ENCODE peak calls at places on chromosomes 3 and 15, in four cellular contexts. M is heart right ventricle, V is DND-41, W is upper lobe of right lung. D is an unnamed sample.

GRCh38 chr3:99875925-99876781 is 58.5 kb downstream of the CMSS1 start:
- DNase-seq in M (peak; percentile 86), V (no peak), W (peak; percentile 91), D (peak; percentile 97)

GRCh38 chr3:172135185-172135584 is 95.8 kb downstream of the FNDC3B start:
- DNase-seq in M (no peak), V (no peak), W (no peak), D (no peak)

GRCh38 chr3:43629254-43629653 is 7.4 kb upstream of the ANO10 start:
- DNase-seq in M (no peak), V (no peak), W (no peak), D (no peak)

GRCh38 chr3:11136116-11136515 is 18.2 kb upstream of the HRH1 start:
- DNase-seq in M (no peak), V (no peak), W (no peak), D (no peak)

GRCh38 chr15:73859236-73859635 is 14.1 kb upstream of the TBC1D21 start:
- DNase-seq in M (no peak), V (no peak), W (no peak), D (no peak)

GRCh38 chr3:120449701-120450216 is 1.0 kb downstream of the FSTL1 start:
- DNase-seq in M (no peak), V (no peak), W (no peak), D (no peak)

GRCh38 chr15:48996276-48996675 is 32.6 kb upstream of the SHC4 start:
- DNase-seq in M (no peak), V (no peak), W (no peak), D (no peak)

GRCh38 chr3:195583831-195584542 is at the start of gene APOD:
- DNase-seq in M (peak; percentile 57), V (peak; percentile 12), W (no peak), D (peak; percentile 41)

GRCh38 chr3:29925150-29925549 is 644.3 kb downstream of the RBMS3 start:
- DNase-seq in M (no peak), V (no peak), W (no peak), D (no peak)

GRCh38 chr3:120469440-120470415 is 18.9 kb upstream of the FSTL1 start:
- DNase-seq in M (peak; percentile 18), V (no peak), W (no peak), D (no peak)

GRCh38 chr3:46186856-46187700 is 21.0 kb downstream of the CCR1 start:
- DNase-seq in M (no peak), V (peak; percentile 46), W (no peak), D (no peak)

GRCh38 chr15:52668133-52668532 is 11.1 kb downstream of the ATOSA start:
- DNase-seq in M (no peak), V (no peak), W (no peak), D (no peak)

GRCh38 chr3:113643583-113643982 is 52.9 kb downstream of the USF3 start:
- DNase-seq in M (no peak), V (no peak), W (no peak), D (no peak)

GRCh38 chr3:7504886-7505775 is 644.2 kb downstream of the GRM7 start:
- DNase-seq in M (peak; percentile 15), V (no peak), W (no peak), D (no peak)

GRCh38 chr3:43892535-43892934 is 201.8 kb downstream of the ABHD5 start:
- DNase-seq in M (no peak), V (no peak), W (peak; percentile 4), D (no peak)

GRCh38 chr3:177229791-177230190 is 32.5 kb upstream of the TBL1XR1 start:
- DNase-seq in M (no peak), V (no peak), W (no peak), D (no peak)

GRCh38 chr3:129526121-129526900 is 2.1 kb upstream of the RHO start:
- DNase-seq in M (no peak), V (no peak), W (no peak), D (peak; percentile 47)

GRCh38 chr15:67945951-67946700 is 106.3 kb upstream of the RNU6-1 start:
- DNase-seq in M (no peak), V (peak; percentile 32), W (no peak), D (no peak)

GRCh38 chr15:87760915-87761314 is 495.6 kb downstream of the NTRK3 start:
- DNase-seq in M (no peak), V (no peak), W (no peak), D (no peak)

GRCh38 chr3:59559721-59560514 is 510.1 kb upstream of the CFAP20DC start:
- DNase-seq in M (no peak), V (peak; percentile 26), W (no peak), D (no peak)

GRCh38 chr3:196793224-196793623 is 53.6 kb downstream of the PAK2 start:
- DNase-seq in M (no peak), V (no peak), W (no peak), D (no peak)

GRCh38 chr15:54120949-54121463 is 142.8 kb downstream of the UNC13C start:
- DNase-seq in M (no peak), V (no peak), W (no peak), D (no peak)

GRCh38 chr3:5078151-5078550 is 43.9 kb upstream of the ARL8B start:
- DNase-seq in M (no peak), V (no peak), W (no peak), D (no peak)

DNA sequence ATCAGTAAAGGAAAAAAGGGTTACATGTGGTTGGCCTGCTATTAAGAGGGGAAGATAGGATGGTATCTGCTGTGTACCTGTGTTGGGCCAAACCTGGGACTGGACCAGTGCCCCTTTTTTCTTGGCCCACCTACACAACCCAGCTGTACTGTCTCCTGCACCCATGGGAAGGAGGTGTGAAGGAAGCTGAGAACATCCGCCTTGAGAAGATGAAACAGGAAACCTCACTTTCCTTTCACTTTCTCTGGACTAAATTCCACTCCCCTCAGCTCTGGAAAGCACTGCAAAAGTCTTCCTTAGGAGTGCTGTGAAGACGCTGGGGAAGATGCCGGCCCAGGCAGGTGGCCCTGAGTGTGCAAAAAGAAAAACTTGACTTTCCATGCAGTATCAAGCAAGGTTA is 37.6 kb downstream of the LRRN1 start:
- DNase-seq in M (no peak), V (no peak), W (no peak), D (no peak)
- H3K9me3 ChIP-seq in M (peaks cover 38% of the 10 kb centered on the region), V (no peaks in the 10 kb centered on the region), W (peaks cover 10% of the 10 kb centered on the region), D (peaks cover 13% of the 10 kb centered on the region)

DNA sequence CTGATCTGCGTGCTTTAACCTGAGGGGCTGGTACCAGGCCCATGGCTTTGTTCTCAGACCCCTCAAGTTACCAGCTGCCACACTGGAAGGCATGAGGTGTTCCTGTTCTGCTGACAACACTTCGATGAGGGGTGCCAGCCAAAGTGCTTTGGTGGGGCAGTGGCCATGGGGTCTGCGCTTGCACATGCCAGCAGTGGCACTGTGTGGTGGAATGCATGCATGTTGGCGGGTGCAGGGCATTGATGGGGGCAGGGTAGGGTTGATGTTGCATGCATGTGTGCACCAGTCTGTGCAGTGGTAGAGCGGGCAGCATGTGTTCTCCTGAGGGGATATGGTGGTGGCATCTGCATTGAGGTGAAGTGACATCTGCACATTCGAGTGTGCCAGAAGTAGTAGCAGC is 497.0 kb downstream of the SQOR start:
- DNase-seq in M (no peak), V (no peak), W (no peak), D (no peak)
- H3K9me3 ChIP-seq in M (peaks cover 31% of the 10 kb centered on the region), V (no peaks in the 10 kb centered on the region), W (peaks cover 12% of the 10 kb centered on the region), D (no peaks in the 10 kb centered on the region)

GRCh38 chr3:123892195-123892594 is 8.1 kb upstream of the MYLK start:
- DNase-seq in M (no peak), V (no peak), W (no peak), D (no peak)

DNA sequence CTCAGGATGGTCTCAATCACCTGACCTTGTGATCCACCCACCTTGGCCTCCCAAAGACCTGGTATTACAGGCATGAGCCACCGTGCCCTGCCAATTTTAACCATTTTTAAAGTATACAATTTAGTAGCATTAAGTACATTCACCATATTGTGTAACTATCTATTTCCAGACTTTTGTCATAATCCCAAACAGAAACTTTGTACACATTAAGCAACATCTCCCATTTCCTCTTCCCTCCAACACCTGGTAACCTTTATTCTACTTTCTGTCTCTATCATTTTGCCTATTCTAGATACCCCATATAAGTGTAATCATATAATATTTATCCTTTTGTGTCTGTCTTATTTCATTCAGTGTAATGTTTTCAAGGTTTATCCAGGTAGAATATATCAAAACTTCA is 8.9 kb upstream of the MYLK start:
- DNase-seq in M (no peak), V (no peak), W (no peak), D (no peak)
- H3K9me3 ChIP-seq in M (peaks cover 27% of the 10 kb centered on the region), V (peaks cover 9% of the 10 kb centered on the region), W (no peaks in the 10 kb centered on the region), D (no peaks in the 10 kb centered on the region)

GRCh38 chr3:66898155-66898554 is 100.0 kb upstream of the KBTBD8 start:
- DNase-seq in M (no peak), V (peak; percentile 18), W (no peak), D (no peak)
- H3K9me3 ChIP-seq in M (peaks cover 63% of the 10 kb centered on the region), V (peaks cover 8% of the 10 kb centered on the region), W (peaks cover 3% of the 10 kb centered on the region), D (peaks cover 19% of the 10 kb centered on the region)

GRCh38 chr15:75142499-75142898 is 59.2 kb upstream of the C15orf39 start:
- DNase-seq in M (no peak), V (no peak), W (no peak), D (no peak)
- H3K9me3 ChIP-seq in M (peaks cover 55% of the 10 kb centered on the region), V (peaks cover 39% of the 10 kb centered on the region), W (peaks cover 31% of the 10 kb centered on the region), D (peaks cover 36% of the 10 kb centered on the region)

GRCh38 chr15:25181290-25182097 is 226.7 kb downstream of the SNRPN start:
- DNase-seq in M (peak; percentile 1), V (no peak), W (peak; percentile 40), D (peak; percentile 53)

GRCh38 chr15:25177955-25178801 is 223.4 kb downstream of the SNRPN start:
- DNase-seq in M (peak; percentile 3), V (no peak), W (peak; percentile 56), D (peak; percentile 24)

GRCh38 chr15:25180606-25181289 is 226.0 kb downstream of the SNRPN start:
- DNase-seq in M (peak; percentile 1), V (no peak), W (peak; percentile 38), D (peak; percentile 10)

GRCh38 chr15:25178835-25179672 is 224.3 kb downstream of the SNRPN start:
- DNase-seq in M (peak; percentile 4), V (no peak), W (peak; percentile 48), D (peak; percentile 15)

DNA sequence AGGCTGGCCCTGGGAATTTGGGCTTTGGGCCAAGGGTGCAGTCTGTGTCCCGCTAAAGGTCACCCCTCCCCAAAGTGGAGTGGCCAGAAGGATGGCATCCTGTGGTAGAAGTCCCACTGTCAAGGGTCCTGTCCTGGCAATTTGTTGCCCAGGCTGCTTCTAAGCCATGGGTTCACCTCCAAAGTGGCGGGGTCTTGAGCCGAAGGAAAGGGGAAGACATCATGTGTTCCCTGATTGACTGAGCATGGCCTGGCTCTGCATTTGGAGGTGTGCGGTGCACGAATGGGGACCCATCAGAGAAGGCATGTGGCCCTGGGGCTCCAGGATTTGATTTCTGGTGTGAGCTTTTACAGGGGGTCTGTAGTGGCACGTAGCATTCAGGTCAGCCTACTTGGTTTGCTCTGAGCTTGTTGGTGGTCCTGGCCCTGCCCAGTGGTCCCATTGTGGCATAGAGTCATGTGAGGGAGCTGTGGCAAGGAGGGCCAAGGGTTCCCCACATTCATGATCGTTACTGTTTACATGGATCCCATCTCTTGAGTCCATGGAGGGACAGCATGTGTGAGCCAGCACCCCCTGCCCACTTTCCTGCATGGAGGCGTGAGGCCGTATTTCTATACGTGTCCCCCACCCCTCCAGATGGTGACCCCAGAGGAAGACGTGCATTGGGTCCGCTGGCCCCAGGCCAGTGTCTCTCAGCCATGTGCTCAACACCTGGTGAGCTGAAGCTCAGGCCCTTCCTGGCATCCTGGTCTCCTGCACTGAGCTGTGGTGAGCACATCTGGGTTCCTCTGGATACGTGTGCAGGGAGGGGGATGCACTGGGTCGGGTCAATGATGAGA is 225.1 kb downstream of the SNRPN start:
- DNase-seq in M (peak; percentile 3), V (peak; percentile 1), W (peak; percentile 44), D (peak; percentile 13)
- H3K9me3 ChIP-seq in M (peaks cover 43% of the 10 kb centered on the region), V (peaks cover 65% of the 10 kb centered on the region), W (peaks cover 7% of the 10 kb centered on the region), D (no peaks in the 10 kb centered on the region)

DNA sequence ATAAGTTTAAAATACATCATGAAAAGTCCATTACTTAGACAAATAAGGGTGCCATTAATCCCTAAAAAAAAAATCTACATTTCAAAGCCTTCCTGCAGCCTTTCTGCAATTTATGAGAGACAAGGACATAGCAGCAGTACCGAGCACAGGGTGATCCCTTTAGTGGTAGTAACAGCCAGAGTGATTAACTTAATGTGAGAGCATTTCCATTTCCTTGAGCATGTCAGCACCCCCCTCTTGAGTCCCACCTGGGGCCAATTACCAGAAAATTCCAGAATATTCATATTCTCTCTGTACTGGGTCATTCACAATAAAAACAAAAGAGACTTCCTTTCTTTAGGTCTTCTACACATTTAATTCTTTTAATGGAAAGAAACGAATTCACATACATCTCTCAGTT is 546.9 kb upstream of the CCDC54 start:
- DNase-seq in M (no peak), V (no peak), W (no peak), D (no peak)
- H3K9me3 ChIP-seq in M (peaks cover 13% of the 10 kb centered on the region), V (peaks cover 25% of the 10 kb centered on the region), W (no peaks in the 10 kb centered on the region), D (no peaks in the 10 kb centered on the region)